ENCODE peak calls at places on chromosomes 6 and 20, in seven cellular contexts. T is H54; G is stimulated activated naive CD8-positive, alpha-beta T cell treated with anti-CD3 and anti-CD28 coated beads, Interleukin-15, Interleukin-2, amounts not matched to agents 100 U/mL and 50 U/mL, for 24 hours; B is GM23338; X is CD8-positive, alpha-beta memory T cell; L is effector memory CD4-positive, alpha-beta T cell; U is amniotic epithelial cell. N is an unnamed sample.

GRCh38 chr6:44022296-44022661 is 105.0 kb downstream of the MRPL14 start:
- DNase-seq in T (peak; percentile 47), G (no peak), B (no peak), X (no peak), L (no peak), U (no peak), N (no peak)

GRCh38 chr6:13760948-13761347 is 49.3 kb upstream of the RANBP9 start:
- DNase-seq in T (no peak), G (no peak), B (no peak), X (no peak), L (no peak), U (peak; percentile 81), N (no peak)

GRCh38 chr20:46568570-46569129 is 18.2 kb upstream of the OCSTAMP start:
- DNase-seq in T (peak; percentile 47), G (no peak), B (no peak), X (no peak), L (no peak), U (peak; percentile 28), N (peak; percentile 97)

GRCh38 chr6:20202070-20202658 is 10.1 kb downstream of the MBOAT1 start:
- DNase-seq in T (peak; percentile 39), G (no peak), B (no peak), X (no peak), L (no peak), U (peak; percentile 66), N (no peak)

GRCh38 chr20:26163890-26164289 is 467.2 kb upstream of the ZNF337 start:
- DNase-seq in T (peak; percentile 20), G (no peak), B (no peak), X (no peak), L (no peak), U (peak; percentile 87), N (no peak)

GRCh38 chr20:59775221-59776055 is 158.0 kb downstream of the SYCP2 start:
- DNase-seq in T (no peak), G (no peak), B (no peak), X (no peak), L (no peak), U (no peak), N (no peak)

GRCh38 chr6:94041930-94042724 is 622.8 kb upstream of the EPHA7 start:
- DNase-seq in T (no peak), G (no peak), B (no peak), X (no peak), L (no peak), U (peak; percentile 8), N (no peak)

GRCh38 chr6:81241717-81242116 is 510.8 kb downstream of the TENT5A start:
- DNase-seq in T (peak; percentile 4), G (no peak), B (peak; percentile 68), X (no peak), L (no peak), U (peak; percentile 70), N (no peak)

GRCh38 chr20:41643504-41643938 is 25.3 kb upstream of the CHD6 start:
- DNase-seq in T (peak; percentile 40), G (no peak), B (peak; percentile 14), X (no peak), L (no peak), U (peak; percentile 88), N (no peak)

GRCh38 chr6:43299338-43300293 is 1.6 kb downstream of the SLC22A7 start:
- DNase-seq in T (no peak), G (no peak), B (no peak), X (no peak), L (no peak), U (no peak), N (no peak)

GRCh38 chr6:170050591-170051041 is 240.3 kb downstream of the DLL1 start:
- DNase-seq in T (no peak), G (no peak), B (no peak), X (no peak), L (no peak), U (no peak), N (no peak)

GRCh38 chr6:158603261-158604047 is 41.1 kb downstream of the DYNLT1 start:
- DNase-seq in T (no peak), G (no peak), B (no peak), X (no peak), L (no peak), U (no peak), N (no peak)

GRCh38 chr6:7615611-7616383 is 25.8 kb downstream of the SNRNP48 start:
- DNase-seq in T (no peak), G (peak; percentile 27), B (peak; percentile 80), X (no peak), L (no peak), U (peak; percentile 62), N (peak; percentile 34)